ENCODE peak calls at places on chromosomes 12 and 14, in six cellular contexts. B, L, H, O, N and J are unnamed samples.

GRCh38 chr12:58728397-58728796 is 191.9 kb downstream of the LRIG3 start:
- DNase-seq in H (peak; percentile 27), O (no peak), N (no peak), L (no peak), B (no peak), J (no peak)

GRCh38 chr12:109727746-109728726 is 14.4 kb downstream of the FAM222A start:
- DNase-seq in N (no peak), B (no peak), H (no peak), L (no peak), O (no peak), J (no peak)

GRCh38 chr14:24630872-24631477 is 3.0 kb downstream of the GZMB start:
- DNase-seq in B (no peak), L (no peak), H (peak; percentile 26), O (no peak), N (no peak), J (no peak)

GRCh38 chr14:100901391-100902183 is 1.9 kb downstream of the RTL1 start:
- DNase-seq in B (no peak), O (peak; percentile 38), L (no peak), H (no peak), N (no peak), J (no peak)

GRCh38 chr12:109759076-109759420 is 45.4 kb downstream of the FAM222A start:
- DNase-seq in L (no peak), B (no peak), H (no peak), O (no peak), N (no peak), J (no peak)

GRCh38 chr12:7869137-7869536 is 3.6 kb downstream of the SLC2A14 start:
- DNase-seq in H (peak; percentile 48), B (no peak), O (no peak), L (no peak), N (no peak), J (no peak)

GRCh38 chr14:97290065-97290464 is 492.9 kb downstream of the VRK1 start:
- DNase-seq in B (no peak), O (no peak), N (no peak), L (no peak), H (no peak), J (no peak)

GRCh38 chr14:67820428-67820881 is 876 bp downstream of the RAD51B start:
- DNase-seq in H (peak; percentile 13), L (peak; percentile 15), N (no peak), O (no peak), B (no peak), J (no peak)

GRCh38 chr12:24798335-24798734 is 150.6 kb downstream of the BCAT1 start:
- DNase-seq in O (no peak), B (no peak), N (no peak), H (no peak), L (no peak), J (no peak)

GRCh38 chr12:22702690-22703089 is 77.7 kb downstream of the ETNK1 start:
- DNase-seq in N (no peak), O (no peak), B (no peak), L (peak; percentile 20), H (peak; percentile 15), J (no peak)

GRCh38 chr14:64764641-64765520 is 60.7 kb downstream of the PLEKHG3 start:
- DNase-seq in H (peak; percentile 75), O (peak; percentile 79), B (peak; percentile 70), N (no peak), L (peak; percentile 91), J (peak; percentile 60)

GRCh38 chr12:20549115-20549719 is 145.9 kb upstream of the SLCO1C1 start:
- DNase-seq in B (no peak), O (no peak), L (peak; percentile 62), N (no peak), H (peak; percentile 53), J (no peak)

GRCh38 chr12:49865109-49865781 is 22.3 kb upstream of the BCDIN3D start:
- DNase-seq in H (no peak), N (no peak), O (peak; percentile 28), B (no peak), L (no peak), J (no peak)

GRCh38 chr12:23376238-23376637 is 573.2 kb downstream of the SOX5 start:
- DNase-seq in B (no peak), L (no peak), O (no peak), H (peak; percentile 11), N (no peak), J (no peak)

GRCh38 chr14:49636866-49637265 is 1.8 kb upstream of the DNAAF2 start:
- DNase-seq in O (no peak), N (no peak), H (no peak), L (no peak), B (no peak), J (no peak)

GRCh38 chr14:83297361-83297760 is 1763.7 kb upstream of the SEL1L start:
- DNase-seq in O (no peak), H (no peak), L (no peak), N (no peak), B (no peak), J (no peak)

GRCh38 chr14:95045836-95046430 is 111.4 kb downstream of the DICER1 start:
- DNase-seq in L (no peak), B (no peak), H (no peak), O (no peak), N (no peak), J (no peak)

GRCh38 chr12:28974166-28974565 is 174.9 kb upstream of the FAR2 start:
- DNase-seq in L (no peak), N (no peak), H (no peak), O (no peak), B (no peak), J (no peak)

GRCh38 chr14:29687071-29687765 is 240.4 kb downstream of the PRKD1 start:
- DNase-seq in B (no peak), N (no peak), H (no peak), O (no peak), L (no peak), J (no peak)

GRCh38 chr14:30995674-30996073 is 29.8 kb upstream of the AP4S1 start:
- DNase-seq in B (no peak), H (no peak), L (no peak), N (no peak), O (no peak), J (no peak)

GRCh38 chr12:112557954-112558630 is 139.3 kb downstream of the PTPN11 start:
- DNase-seq in N (peak; percentile 5), O (no peak), L (no peak), B (no peak), H (no peak), J (no peak)

GRCh38 chr14:93044116-93044515 is 71.6 kb downstream of the ITPK1 start:
- DNase-seq in N (no peak), L (no peak), B (no peak), H (peak; percentile 63), O (no peak), J (no peak)

GRCh38 chr12:68899251-68899771 is 33.7 kb downstream of the CPM start:
- DNase-seq in O (no peak), L (peak; percentile 36), B (no peak), H (peak; percentile 84), N (no peak), J (no peak)